ENCODE peak calls at places on chromosomes 2 and 18, in six cellular contexts. C is fibroblast of lung; K is adrenal gland; R is activated CD8-positive, alpha-beta T cell treated with anti-CD3 and anti-CD28 coated beads for 36 hours; M is HepG2; D is A549. Q is an unnamed sample.

GRCh38 chr18:3114026-3114425 is 101.1 kb upstream of the LPIN2 start:
- DNase-seq in C (no peak), R (no peak), D (no peak), M (no peak), K (no peak), Q (no peak)

GRCh38 chr18:63148449-63149199 is 170.9 kb downstream of the BCL2 start:
- DNase-seq in M (no peak), R (no peak), D (no peak), K (peak), C (peak), Q (no peak)

GRCh38 chr18:48854780-48855179 is 96.0 kb downstream of the SMAD7 start:
- DNase-seq in D (no peak), R (no peak), M (no peak), C (no peak), K (no peak), Q (no peak)

GRCh38 chr2:29336334-29336733 is 221.1 kb downstream of the CLIP4 start:
- DNase-seq in D (no peak), M (no peak), K (no peak), R (no peak), C (no peak), Q (no peak)

GRCh38 chr2:12175323-12175722 is 428.9 kb downstream of the LPIN1 start:
- DNase-seq in M (no peak), K (no peak), C (no peak), D (no peak), R (no peak), Q (no peak)

GRCh38 chr2:160869411-160869810 is 290.8 kb upstream of the TANK start:
- DNase-seq in C (peak), M (no peak), R (no peak), D (no peak), K (peak), Q (peak)

GRCh38 chr2:128286011-128286721 is 32.5 kb downstream of the HS6ST1 start:
- DNase-seq in C (no peak), K (peak), M (no peak), D (no peak), R (no peak), Q (no peak)

GRCh38 chr2:7866104-7866503 is 815.8 kb upstream of the ID2 start:
- DNase-seq in D (no peak), M (no peak), K (no peak), R (no peak), C (no peak), Q (no peak)

GRCh38 chr2:14790041-14790640 is 157.6 kb downstream of the LRATD1 start:
- DNase-seq in R (no peak), D (no peak), M (no peak), K (no peak), C (no peak), Q (no peak)

GRCh38 chr2:19722486-19723420 is 179.0 kb downstream of the TTC32 start:
- DNase-seq in K (no peak), C (no peak), M (no peak), D (no peak), R (no peak), Q (no peak)

GRCh38 chr18:30486856-30487255 is 555.7 kb downstream of the DSC3 start:
- DNase-seq in C (peak), D (no peak), K (no peak), M (no peak), R (no peak), Q (peak)

GRCh38 chr2:120313695-120314615 is 32.0 kb upstream of the INHBB start:
- DNase-seq in D (no peak), C (no peak), K (peak), R (no peak), M (peak), Q (no peak)

GRCh38 chr2:182038579-182038978 is 52.9 kb downstream of the PPP1R1C start:
- DNase-seq in C (peak), K (no peak), D (peak), R (no peak), M (no peak), Q (peak)

DNA sequence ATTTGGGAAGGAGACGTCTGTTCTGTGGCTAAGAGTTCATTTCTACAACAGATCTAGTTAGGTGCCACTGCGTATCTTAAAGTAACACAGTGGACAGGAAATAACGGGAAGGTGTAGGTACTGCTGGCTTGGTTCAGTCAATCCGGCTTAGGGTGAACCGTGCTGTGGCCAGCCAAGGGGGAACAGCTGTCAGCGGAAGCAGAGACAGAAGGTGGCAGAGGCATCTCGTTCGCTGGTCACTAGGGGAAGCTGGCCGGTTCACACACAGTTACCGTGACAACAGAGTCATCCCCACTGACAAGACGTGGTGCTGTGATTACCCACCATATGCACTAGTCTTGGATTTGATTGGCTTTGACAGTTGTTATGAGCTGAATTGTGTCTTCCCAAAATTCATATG is 58.8 kb upstream of the HDAC4 start:
- DNase-seq in M (no peak), K (no peak), R (no peak), C (no peak), D (no peak), Q (no peak)
- TF ChIP-seq CTCF in M (no peak), K (no peak), R (no peak), C (no peak), D (no peak), Q (no peak)

DNA sequence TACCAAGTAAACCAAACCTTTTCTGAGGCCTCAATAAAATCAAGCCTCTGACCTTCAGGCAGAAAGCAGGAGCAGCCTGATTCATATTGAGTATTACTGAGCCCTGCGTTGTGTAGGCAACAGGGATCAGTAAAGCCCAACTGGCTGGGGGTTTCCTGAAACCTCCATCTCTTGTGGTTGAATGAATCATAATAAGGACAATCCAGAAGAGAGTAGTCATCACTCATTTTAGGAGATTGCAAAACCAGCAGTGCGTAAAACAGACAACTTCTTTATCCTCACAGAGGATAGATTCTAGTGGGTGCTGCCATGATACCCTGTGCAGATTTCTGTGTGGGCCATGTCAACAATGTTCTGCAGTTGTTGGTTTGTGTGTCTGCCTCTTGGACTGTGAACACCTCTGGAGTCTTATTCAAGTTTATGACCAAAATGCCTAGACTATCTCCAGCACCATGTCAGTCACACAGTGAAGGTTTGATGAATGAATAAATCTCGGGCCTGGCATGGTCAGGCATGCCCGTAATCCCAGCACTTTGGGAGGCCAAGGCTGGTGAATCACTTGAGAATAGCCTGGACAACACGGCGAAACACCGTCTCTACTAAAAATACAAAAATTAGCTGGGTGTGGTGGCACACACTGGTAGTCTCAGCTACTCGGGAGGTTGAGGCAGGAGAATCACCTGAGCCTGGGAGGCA is 51.8 kb upstream of the RAB27B start:
- DNase-seq in R (peak), C (peak), K (peak), D (peak), M (peak), Q (peak)
- TF ChIP-seq CTCF in R (no peak), C (no peak), K (no peak), D (no peak), M (no peak), Q (no peak)

GRCh38 chr2:63192889-63193778 is 142.5 kb downstream of the OTX1 start:
- DNase-seq in M (peak), K (no peak), R (no peak), C (peak), D (no peak), Q (no peak)

GRCh38 chr2:63194175-63194574 is 143.5 kb downstream of the OTX1 start:
- DNase-seq in K (no peak), R (no peak), D (no peak), C (no peak), M (peak), Q (no peak)

GRCh38 chr2:63186331-63186730 is 135.7 kb downstream of the OTX1 start:
- DNase-seq in D (no peak), M (no peak), K (no peak), R (no peak), C (no peak), Q (no peak)

GRCh38 chr2:63192169-63192888 is 141.7 kb downstream of the OTX1 start:
- DNase-seq in K (no peak), C (no peak), D (no peak), M (peak), R (no peak), Q (no peak)

GRCh38 chr2:63189026-63189425 is 138.4 kb downstream of the OTX1 start:
- DNase-seq in D (peak), K (peak), M (peak), C (peak), R (peak), Q (peak)
- TF ChIP-seq CTCF in D (peak), K (peak), M (peak), C (peak), R (no peak), Q (peak)

DNA sequence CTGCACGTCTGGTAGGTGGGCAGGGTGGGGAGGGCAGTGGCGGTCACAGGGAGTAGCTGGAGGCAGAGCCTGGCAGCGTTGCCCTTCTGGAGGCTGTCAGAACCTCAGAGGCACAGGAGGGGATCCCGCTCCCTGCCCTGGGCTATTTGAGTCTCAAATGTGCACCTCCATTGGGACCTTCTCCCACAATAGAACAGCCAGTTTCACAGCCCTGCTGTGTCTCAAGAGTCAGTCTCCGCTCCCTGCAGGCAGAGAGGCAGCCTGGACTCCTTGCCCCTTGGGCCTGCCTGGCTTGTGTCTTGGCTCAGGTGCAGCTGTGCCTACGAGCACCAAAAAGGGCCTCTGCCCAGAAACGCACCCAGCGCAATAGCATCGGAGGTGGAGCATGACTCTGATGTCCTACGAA is 57.4 kb downstream of the FAM168B start:
- DNase-seq in C (no peak), K (no peak), M (no peak), D (no peak), R (no peak), Q (no peak)
- TF ChIP-seq CTCF in C (no peak), K (no peak), M (no peak), D (no peak), R (no peak), Q (no peak)

GRCh38 chr18:59646228-59646945 is 50.8 kb downstream of the CCBE1 start:
- DNase-seq in D (no peak), R (no peak), K (no peak), M (no peak), C (peak), Q (no peak)
- TF ChIP-seq CTCF in D (peak), R (no peak), K (no peak), M (peak), C (no peak), Q (peak)